ENCODE peak calls at places on chromosome 12, in nine cellular contexts. I is stimulated activated CD4-positive, alpha-beta T cell treated with anti-CD3 and anti-CD28 coated beads, Interleukin-2, amount 100 ng/mL, for 24 hours; G is activated gamma-delta T cell treated with anti-CD3 and anti-CD28 coated beads, Interleukin-2, amount 50 U/mL, for 16 hours; S is stimulated activated CD8-positive, alpha-beta memory T cell treated with anti-CD3 and anti-CD28 coated beads, Interleukin-4, amount 100 ng/mL, for 24 hours; Q is iris pigment epithelial cell; D is activated CD4-positive, alpha-beta T cell treated with anti-CD3 and anti-CD28 coated beads for 24 hours; B is NCI-H1105 treated with DMSO at 0.1 percent for 48 hours; J is OCI-LY7; T is M059J. Z is an unnamed sample.

GRCh38 chr12:113996026-113996425 is 29.9 kb upstream of the RBM19 start:
- DNase-seq in I (no peak), G (no peak), S (no peak), Q (no peak), D (no peak), B (no peak), J (no peak), T (no peak), Z (no peak)

GRCh38 chr12:8779281-8779680 is 43.1 kb upstream of the A2ML1 start:
- DNase-seq in I (no peak), G (no peak), S (no peak), Q (no peak), D (no peak), B (no peak), J (no peak), T (no peak), Z (no peak)

GRCh38 chr12:18690653-18691052 is 47.2 kb downstream of the PLCZ1 start:
- DNase-seq in I (no peak), G (no peak), S (no peak), Q (peak; percentile 85), D (no peak), B (no peak), J (no peak), T (peak; percentile 88), Z (no peak)

GRCh38 chr12:25001311-25001710 is 52.4 kb upstream of the BCAT1 start:
- DNase-seq in I (no peak), G (no peak), S (no peak), Q (no peak), D (no peak), B (no peak), J (no peak), T (no peak), Z (no peak)

GRCh38 chr12:50174971-50175715 is 8.0 kb upstream of the CERS5 start:
- DNase-seq in I (no peak), G (no peak), S (no peak), Q (peak; percentile 67), D (no peak), B (peak; percentile 52), J (peak; percentile 69), T (peak; percentile 71), Z (peak; percentile 45)

GRCh38 chr12:101925352-101925751 is 48.0 kb downstream of the DRAM1 start:
- DNase-seq in I (no peak), G (no peak), S (no peak), Q (peak; percentile 99), D (no peak), B (no peak), J (no peak), T (peak; percentile 94), Z (peak; percentile 96)

GRCh38 chr12:78418919-78419318 is 445.7 kb upstream of the SYT1 start:
- DNase-seq in I (no peak), G (no peak), S (no peak), Q (no peak), D (no peak), B (no peak), J (peak; percentile 90), T (no peak), Z (no peak)

GRCh38 chr12:57872362-57872761 is 25.8 kb upstream of the CTDSP2 start:
- DNase-seq in I (no peak), G (no peak), S (no peak), Q (no peak), D (no peak), B (no peak), J (no peak), T (no peak), Z (no peak)

GRCh38 chr12:4909734-4910501 is at the start of gene KCNA1:
- DNase-seq in I (peak; percentile 35), G (no peak), S (no peak), Q (peak; percentile 22), D (no peak), B (peak; percentile 25), J (no peak), T (no peak), Z (no peak)

GRCh38 chr12:54374555-54375257 is 9.8 kb downstream of the ZNF385A start:
- DNase-seq in I (no peak), G (no peak), S (no peak), Q (no peak), D (no peak), B (peak; percentile 26), J (no peak), T (no peak), Z (no peak)

GRCh38 chr12:115998119-115998633 is 279.3 kb downstream of the MED13L start:
- DNase-seq in I (no peak), G (no peak), S (no peak), Q (peak; percentile 61), D (no peak), B (peak; percentile 42), J (peak; percentile 50), T (peak; percentile 48), Z (peak; percentile 41)

Z was measured in MV-4-11.